ENCODE peak calls at places on chromosomes 1 and 21, in six cellular contexts. One of them, this sample, is unnamed.
A peak's percentile ranks its signal among the peaks of the same experiment; 100 is the strongest.

GRCh38 chr21:41169701-41170100 is 1.7 kb downstream of the BACE2 start:
- DNase-seq in astrocyte: peak; percentile 32
- DNase-seq in PC-9: no peak
- DNase-seq in MM.1S: no peak
- DNase-seq in K562: no peak
- DNase-seq in fibroblast of lung: no peak
- DNase-seq in this sample: no peak

GRCh38 chr21:44267655-44268142 is 6.0 kb upstream of the DNMT3L start:
- DNase-seq in astrocyte: no peak
- DNase-seq in PC-9: no peak
- DNase-seq in MM.1S: peak; percentile 88
- DNase-seq in K562: peak; percentile 81
- DNase-seq in fibroblast of lung: peak; percentile 3
- DNase-seq in this sample: peak; percentile 58

GRCh38 chr1:234755449-234755863 is 145.5 kb upstream of the IRF2BP2 start:
- DNase-seq in astrocyte: peak; percentile 90
- DNase-seq in PC-9: no peak
- DNase-seq in MM.1S: no peak
- DNase-seq in K562: no peak
- DNase-seq in fibroblast of lung: peak; percentile 93
- DNase-seq in this sample: no peak

GRCh38 chr1:59857679-59858354 is 43.1 kb downstream of the HOOK1 start:
- DNase-seq in astrocyte: no peak
- DNase-seq in PC-9: no peak
- DNase-seq in MM.1S: no peak
- DNase-seq in K562: no peak
- DNase-seq in fibroblast of lung: no peak
- DNase-seq in this sample: no peak

GRCh38 chr21:29271927-29272333 is 26.8 kb upstream of the BACH1 start:
- DNase-seq in astrocyte: no peak
- DNase-seq in PC-9: no peak
- DNase-seq in MM.1S: no peak
- DNase-seq in K562: no peak
- DNase-seq in fibroblast of lung: peak; percentile 23
- DNase-seq in this sample: no peak

GRCh38 chr1:26696645-26697440 is 1.0 kb downstream of the ARID1A start:
- DNase-seq in astrocyte: no peak
- DNase-seq in PC-9: no peak
- DNase-seq in MM.1S: peak; percentile 39
- DNase-seq in K562: peak; percentile 36
- DNase-seq in fibroblast of lung: no peak
- DNase-seq in this sample: peak; percentile 72

GRCh38 chr1:15756143-15757015 is 2.2 kb upstream of the FBLIM1 start:
- DNase-seq in astrocyte: no peak
- DNase-seq in PC-9: peak; percentile 42
- DNase-seq in MM.1S: no peak
- DNase-seq in K562: no peak
- DNase-seq in fibroblast of lung: no peak
- DNase-seq in this sample: no peak

GRCh38 chr1:8047112-8047511 is 21.0 kb upstream of the ERRFI1 start:
- DNase-seq in astrocyte: peak; percentile 55
- DNase-seq in PC-9: peak; percentile 47
- DNase-seq in MM.1S: no peak
- DNase-seq in K562: no peak
- DNase-seq in fibroblast of lung: peak; percentile 73
- DNase-seq in this sample: no peak

GRCh38 chr1:198623920-198624647 is 14.8 kb upstream of the PTPRC start:
- DNase-seq in astrocyte: peak; percentile 81
- DNase-seq in PC-9: no peak
- DNase-seq in MM.1S: no peak
- DNase-seq in K562: no peak
- DNase-seq in fibroblast of lung: peak; percentile 78
- DNase-seq in this sample: peak; percentile 55

GRCh38 chr1:19432943-19433609 is 52.3 kb downstream of the CAPZB start:
- DNase-seq in astrocyte: no peak
- DNase-seq in PC-9: no peak
- DNase-seq in MM.1S: no peak
- DNase-seq in K562: no peak
- DNase-seq in fibroblast of lung: peak; percentile 74
- DNase-seq in this sample: no peak

GRCh38 chr1:162878000-162878596 is 17.1 kb upstream of the CCDC190 start:
- DNase-seq in astrocyte: peak; percentile 63
- DNase-seq in PC-9: no peak
- DNase-seq in MM.1S: peak; percentile 76
- DNase-seq in K562: peak; percentile 41
- DNase-seq in fibroblast of lung: peak; percentile 86
- DNase-seq in this sample: peak; percentile 3

GRCh38 chr1:154772611-154773515 is 97.2 kb downstream of the KCNN3 start:
- DNase-seq in astrocyte: no peak
- DNase-seq in PC-9: no peak
- DNase-seq in MM.1S: no peak
- DNase-seq in K562: no peak
- DNase-seq in fibroblast of lung: no peak
- DNase-seq in this sample: peak; percentile 17

GRCh38 chr1:5371270-5371669 is 621.0 kb downstream of the NPHP4 start:
- DNase-seq in astrocyte: no peak
- DNase-seq in PC-9: no peak
- DNase-seq in MM.1S: no peak
- DNase-seq in K562: no peak
- DNase-seq in fibroblast of lung: no peak
- DNase-seq in this sample: no peak

GRCh38 chr1:24379733-24380315 is 33.8 kb downstream of the STPG1 start:
- DNase-seq in astrocyte: no peak
- DNase-seq in PC-9: peak; percentile 49
- DNase-seq in MM.1S: no peak
- DNase-seq in K562: no peak
- DNase-seq in fibroblast of lung: peak; percentile 45
- DNase-seq in this sample: no peak

GRCh38 chr1:7470904-7471638 is 300.0 kb upstream of the VAMP3 start:
- DNase-seq in astrocyte: peak; percentile 98
- DNase-seq in PC-9: no peak
- DNase-seq in MM.1S: no peak
- DNase-seq in K562: no peak
- DNase-seq in fibroblast of lung: peak; percentile 98
- DNase-seq in this sample: no peak

GRCh38 chr1:32886828-32887414 is 630 bp downstream of the HPCA start:
- DNase-seq in astrocyte: no peak
- DNase-seq in PC-9: no peak
- DNase-seq in MM.1S: no peak
- DNase-seq in K562: no peak
- DNase-seq in fibroblast of lung: no peak
- DNase-seq in this sample: no peak

GRCh38 chr1:154179951-154180687 is 11.8 kb downstream of the TPM3 start:
- DNase-seq in astrocyte: no peak
- DNase-seq in PC-9: no peak
- DNase-seq in MM.1S: peak; percentile 34
- DNase-seq in K562: no peak
- DNase-seq in fibroblast of lung: no peak
- DNase-seq in this sample: peak; percentile 78

GRCh38 chr1:70504821-70505193 is 93.7 kb downstream of the CTH start:
- DNase-seq in astrocyte: peak; percentile 60
- DNase-seq in PC-9: no peak
- DNase-seq in MM.1S: no peak
- DNase-seq in K562: no peak
- DNase-seq in fibroblast of lung: peak; percentile 27
- DNase-seq in this sample: no peak

GRCh38 chr1:147050654-147051053 is 112.5 kb downstream of the NBPF12 start:
- DNase-seq in astrocyte: no peak
- DNase-seq in PC-9: no peak
- DNase-seq in MM.1S: no peak
- DNase-seq in K562: no peak
- DNase-seq in fibroblast of lung: no peak
- DNase-seq in this sample: no peak

GRCh38 chr21:45981641-45982255 is at the start of gene COL6A1:
- DNase-seq in astrocyte: peak; percentile 34
- DNase-seq in PC-9: no peak
- DNase-seq in MM.1S: no peak
- DNase-seq in K562: peak; percentile 85
- DNase-seq in fibroblast of lung: no peak
- DNase-seq in this sample: no peak

GRCh38 chr1:243264718-243265117 is 8.9 kb downstream of the SDCCAG8 start:
- DNase-seq in astrocyte: peak; percentile 72
- DNase-seq in PC-9: no peak
- DNase-seq in MM.1S: no peak
- DNase-seq in K562: no peak
- DNase-seq in fibroblast of lung: peak; percentile 67
- DNase-seq in this sample: no peak

GRCh38 chr1:207319207-207319606 is 2.3 kb upstream of the CD55 start:
- DNase-seq in astrocyte: no peak
- DNase-seq in PC-9: no peak
- DNase-seq in MM.1S: no peak
- DNase-seq in K562: no peak
- DNase-seq in fibroblast of lung: no peak
- DNase-seq in this sample: no peak

GRCh38 chr1:7743346-7743745 is 27.8 kb upstream of the VAMP3 start:
- DNase-seq in astrocyte: no peak
- DNase-seq in PC-9: no peak
- DNase-seq in MM.1S: no peak
- DNase-seq in K562: no peak
- DNase-seq in fibroblast of lung: no peak
- DNase-seq in this sample: no peak

GRCh38 chr1:152461544-152461943 is 47.5 kb upstream of the CRNN start:
- DNase-seq in astrocyte: peak; percentile 20
- DNase-seq in PC-9: no peak
- DNase-seq in MM.1S: peak; percentile 87
- DNase-seq in K562: peak; percentile 28
- DNase-seq in fibroblast of lung: peak; percentile 46
- DNase-seq in this sample: peak; percentile 65

GRCh38 chr1:153790996-153791855 is 16.0 kb downstream of the SLC27A3 start:
- DNase-seq in astrocyte: peak; percentile 83
- DNase-seq in PC-9: peak; percentile 73
- DNase-seq in MM.1S: peak; percentile 97
- DNase-seq in K562: no peak
- DNase-seq in fibroblast of lung: peak; percentile 99
- DNase-seq in this sample: peak; percentile 59

GRCh38 chr1:223482132-223482531 is 88.9 kb downstream of the CCDC185 start:
- DNase-seq in astrocyte: no peak
- DNase-seq in PC-9: no peak
- DNase-seq in MM.1S: no peak
- DNase-seq in K562: no peak
- DNase-seq in fibroblast of lung: no peak
- DNase-seq in this sample: no peak

GRCh38 chr1:92516574-92516973 is 29.8 kb upstream of the GFI1 start:
- DNase-seq in astrocyte: no peak
- DNase-seq in PC-9: no peak
- DNase-seq in MM.1S: no peak
- DNase-seq in K562: no peak
- DNase-seq in fibroblast of lung: no peak
- DNase-seq in this sample: no peak

GRCh38 chr1:92515796-92516201 is 29.1 kb upstream of the GFI1 start:
- DNase-seq in astrocyte: no peak
- DNase-seq in PC-9: no peak
- DNase-seq in MM.1S: no peak
- DNase-seq in K562: no peak
- DNase-seq in fibroblast of lung: peak; percentile 33
- DNase-seq in this sample: no peak

GRCh38 chr1:92509619-92510018 is 22.9 kb upstream of the GFI1 start:
- DNase-seq in astrocyte: no peak
- DNase-seq in PC-9: no peak
- DNase-seq in MM.1S: no peak
- DNase-seq in K562: no peak
- DNase-seq in fibroblast of lung: no peak
- DNase-seq in this sample: no peak

GRCh38 chr1:92511541-92511940 is 24.8 kb upstream of the GFI1 start:
- DNase-seq in astrocyte: no peak
- DNase-seq in PC-9: no peak
- DNase-seq in MM.1S: peak; percentile 84
- DNase-seq in K562: no peak
- DNase-seq in fibroblast of lung: no peak
- DNase-seq in this sample: no peak
- H3K79me2 ChIP-seq in astrocyte: no peaks in the 10 kb centered on the region
- H3K79me2 ChIP-seq in PC-9: no peaks in the 10 kb centered on the region
- H3K79me2 ChIP-seq in MM.1S: no peaks in the 10 kb centered on the region
- H3K79me2 ChIP-seq in K562: no peaks in the 10 kb centered on the region
- H3K79me2 ChIP-seq in fibroblast of lung: no peaks in the 10 kb centered on the region
- H3K79me2 ChIP-seq in this sample: no peaks in the 10 kb centered on the region

DNA sequence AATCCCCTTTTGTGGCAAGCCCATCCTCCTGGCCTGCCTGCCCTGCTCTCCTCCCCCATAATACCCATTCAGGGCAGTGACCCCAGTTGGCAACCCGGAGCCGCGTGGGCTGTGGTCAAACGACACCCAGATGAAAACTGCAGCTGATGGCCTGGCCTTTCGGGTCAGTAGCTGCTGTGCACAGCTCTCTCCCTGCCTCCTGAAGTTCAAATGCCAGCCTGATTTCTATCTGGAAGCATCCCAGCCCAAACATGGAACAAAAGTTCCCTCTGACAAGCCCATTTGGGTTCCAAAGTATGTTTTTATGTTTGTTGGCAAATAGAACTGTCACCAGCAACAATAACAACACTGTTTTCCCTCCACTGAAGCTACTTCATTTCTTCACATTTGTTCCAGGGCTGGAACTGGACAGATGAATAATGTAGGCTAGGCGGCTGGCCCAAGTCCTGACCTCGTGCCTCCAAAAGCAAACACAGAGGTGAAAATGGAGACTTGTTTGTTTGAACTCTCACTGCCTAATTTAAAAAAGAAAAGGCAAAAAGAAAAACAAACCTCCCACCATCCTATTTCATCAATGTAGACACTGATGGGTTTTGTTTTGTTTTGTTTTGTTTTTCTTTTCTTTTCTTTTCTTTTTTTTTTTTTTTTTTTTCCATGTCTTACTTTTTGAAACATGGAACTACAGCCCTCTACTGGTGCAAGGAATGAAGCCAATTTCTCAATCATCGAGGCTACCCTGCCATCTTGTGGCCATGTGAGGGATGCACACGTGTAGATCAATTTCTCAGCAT is 179.0 kb downstream of the ADSS2 start:
- DNase-seq in astrocyte: peak; percentile 75
- DNase-seq in PC-9: peak; percentile 70
- DNase-seq in MM.1S: peak; percentile 78
- DNase-seq in K562: peak; percentile 83
- DNase-seq in fibroblast of lung: peak; percentile 95
- DNase-seq in this sample: peak; percentile 77
- H3K4me2 ChIP-seq in astrocyte: peak overlapping the region; percentile 77
- H3K4me2 ChIP-seq in PC-9: peak overlapping the region; percentile 23
- H3K4me2 ChIP-seq in MM.1S: no peak overlapping the region
- H3K4me2 ChIP-seq in K562: no peak overlapping the region
- H3K4me2 ChIP-seq in fibroblast of lung: peak overlapping the region; percentile 39
- H3K4me2 ChIP-seq in this sample: no peak overlapping the region

GRCh38 chr1:156122086-156122485 is 7.6 kb downstream of the LMNA start:
- DNase-seq in astrocyte: no peak
- DNase-seq in PC-9: no peak
- DNase-seq in MM.1S: no peak
- DNase-seq in K562: no peak
- DNase-seq in fibroblast of lung: no peak
- DNase-seq in this sample: no peak
- H3K27ac ChIP-seq in astrocyte: peak overlapping the region; percentile 100
- H3K27ac ChIP-seq in PC-9: peak overlapping the region; percentile 98
- H3K27ac ChIP-seq in MM.1S: no peak overlapping the region
- H3K27ac ChIP-seq in K562: peak overlapping the region; percentile 99
- H3K27ac ChIP-seq in fibroblast of lung: peak overlapping the region; percentile 99
- H3K27ac ChIP-seq in this sample: no peak overlapping the region

GRCh38 chr1:1322418-1322817 is 2.0 kb downstream of the INTS11 start:
- DNase-seq in astrocyte: no peak
- DNase-seq in PC-9: no peak
- DNase-seq in MM.1S: no peak
- DNase-seq in K562: no peak
- DNase-seq in fibroblast of lung: no peak
- DNase-seq in this sample: no peak
- H3K79me2 ChIP-seq in astrocyte: peaks cover 83% of the 10 kb centered on the region
- H3K79me2 ChIP-seq in PC-9: peaks cover 74% of the 10 kb centered on the region
- H3K79me2 ChIP-seq in MM.1S: peaks cover 82% of the 10 kb centered on the region
- H3K79me2 ChIP-seq in K562: peaks cover 74% of the 10 kb centered on the region
- H3K79me2 ChIP-seq in fibroblast of lung: peaks cover 67% of the 10 kb centered on the region
- H3K79me2 ChIP-seq in this sample: peaks cover 43% of the 10 kb centered on the region